ENCODE peak calls at places on chromosome 3, in eight cellular contexts. Y is C1 segment of cervical spinal cord, P is right cardiac atrium, G is cardiac fibroblast, E is iPS-NIHi11, F is AG10803, R is neural crest cell, X is keratinocyte. W is an unnamed sample.

GRCh38 chr3:144763878-144764454 is 792.3 kb downstream of the DIPK2A start:
- DNase-seq in Y (no peak), P (no peak), G (no peak), E (no peak), F (no peak), R (no peak), X (no peak), W (no peak)

GRCh38 chr3:39104961-39105686 is 2.3 kb downstream of the GORASP1 start:
- DNase-seq in Y (no peak), P (no peak), G (no peak), E (no peak), F (no peak), R (no peak), X (no peak), W (no peak)

GRCh38 chr3:113985526-113985925 is 37.7 kb downstream of the ZDHHC23 start:
- DNase-seq in Y (no peak), P (no peak), G (no peak), E (no peak), F (no peak), R (no peak), X (no peak), W (no peak)

GRCh38 chr3:42702066-42702951 is at the start of gene HHATL:
- DNase-seq in Y (peak), P (peak), G (no peak), E (no peak), F (no peak), R (no peak), X (no peak), W (peak)

GRCh38 chr3:55910543-55910942 is 423.4 kb upstream of the WNT5A start:
- DNase-seq in Y (no peak), P (no peak), G (peak), E (no peak), F (no peak), R (no peak), X (no peak), W (no peak)

GRCh38 chr3:167735233-167736107 is at the start of gene SERPINI1:
- DNase-seq in Y (peak), P (peak), G (peak), E (peak), F (peak), R (peak), X (peak), W (peak)

GRCh38 chr3:150309557-150309956 is 98.5 kb upstream of the TSC22D2 start:
- DNase-seq in Y (no peak), P (no peak), G (peak), E (no peak), F (peak), R (no peak), X (peak), W (no peak)

GRCh38 chr3:194466761-194467356 is 19.9 kb downstream of the ATP13A3 start:
- DNase-seq in Y (no peak), P (no peak), G (no peak), E (no peak), F (no peak), R (no peak), X (no peak), W (no peak)

GRCh38 chr3:126438746-126439145 is 36.9 kb downstream of the ZXDC start:
- DNase-seq in Y (no peak), P (no peak), G (no peak), E (no peak), F (no peak), R (no peak), X (no peak), W (no peak)

GRCh38 chr3:14122301-14122700 is 2.4 kb downstream of the CHCHD4 start:
- DNase-seq in Y (no peak), P (no peak), G (no peak), E (no peak), F (no peak), R (no peak), X (no peak), W (no peak)

GRCh38 chr3:52704611-52705437 is 767 bp downstream of the GLT8D1 start:
- DNase-seq in Y (no peak), P (peak), G (peak), E (no peak), F (peak), R (no peak), X (no peak), W (no peak)

GRCh38 chr3:15439476-15439875 is 12.1 kb downstream of the EAF1 start:
- DNase-seq in Y (no peak), P (no peak), G (peak), E (no peak), F (peak), R (no peak), X (no peak), W (no peak)

GRCh38 chr3:4994823-4995499 is 15.7 kb downstream of the BHLHE40 start:
- DNase-seq in Y (no peak), P (peak), G (peak), E (no peak), F (peak), R (no peak), X (no peak), W (peak)

W was measured in left ventricle myocardium inferior.